ENCODE peak calls at places on chromosomes 12 and 14, in eight cellular contexts. M is right cardiac atrium, R is astrocyte, G is coronary artery, H is fibroblast of mammary gland, Q is mucosa of descending colon, Z is OCI-LY7, K is GM23248. T is an unnamed sample.

GRCh38 chr14:83257466-83258439 is 1724.1 kb upstream of the SEL1L start:
- DNase-seq in M (no peak), R (no peak), G (no peak), H (no peak), Q (no peak), Z (no peak), K (no peak), T (no peak)

GRCh38 chr14:76267322-76268012 is 108.5 kb upstream of the ESRRB start:
- DNase-seq in M (peak; percentile 75), R (peak; percentile 8), G (no peak), H (peak; percentile 42), Q (peak; percentile 59), Z (no peak), K (peak; percentile 57), T (peak; percentile 46)

GRCh38 chr14:92556863-92557543 is 43.4 kb downstream of the RIN3 start:
- DNase-seq in M (no peak), R (no peak), G (no peak), H (no peak), Q (no peak), Z (no peak), K (no peak), T (no peak)

GRCh38 chr12:28021704-28022103 is 49.2 kb upstream of the PTHLH start:
- DNase-seq in M (no peak), R (no peak), G (no peak), H (no peak), Q (no peak), Z (no peak), K (no peak), T (no peak)

GRCh38 chr12:118960161-118960560 is 21.2 kb upstream of the SRRM4 start:
- DNase-seq in M (no peak), R (no peak), G (no peak), H (no peak), Q (no peak), Z (no peak), K (no peak), T (no peak)

GRCh38 chr12:132154341-132154761 is 10.1 kb downstream of the NOC4L start:
- DNase-seq in M (peak; percentile 13), R (no peak), G (no peak), H (no peak), Q (peak; percentile 52), Z (no peak), K (no peak), T (no peak)

GRCh38 chr14:35042632-35043031 is 3.4 kb upstream of the FAM177A1 start:
- DNase-seq in M (no peak), R (no peak), G (no peak), H (no peak), Q (no peak), Z (no peak), K (no peak), T (no peak)

GRCh38 chr12:99200711-99201384 is 446.7 kb upstream of the GARIN6 start:
- DNase-seq in M (no peak), R (peak; percentile 6), G (no peak), H (no peak), Q (no peak), Z (no peak), K (no peak), T (no peak)

GRCh38 chr12:120483621-120484020 is 12.3 kb upstream of the DYNLL1 start:
- DNase-seq in M (no peak), R (no peak), G (no peak), H (no peak), Q (no peak), Z (no peak), K (no peak), T (no peak)

GRCh38 chr12:98578821-98579220 is 14.7 kb upstream of the SLC25A3 start:
- DNase-seq in M (no peak), R (peak; percentile 23), G (no peak), H (no peak), Q (no peak), Z (no peak), K (peak; percentile 21), T (no peak)

GRCh38 chr12:46221255-46222128 is 47.4 kb downstream of the SLC38A1 start:
- DNase-seq in M (no peak), R (peak; percentile 72), G (no peak), H (peak; percentile 34), Q (no peak), Z (no peak), K (peak; percentile 84), T (peak; percentile 77)

GRCh38 chr12:96134200-96134599 is 60.0 kb upstream of the ELK3 start:
- DNase-seq in M (no peak), R (no peak), G (no peak), H (no peak), Q (no peak), Z (no peak), K (no peak), T (no peak)

GRCh38 chr12:58458093-58458492 is 462.2 kb downstream of the LRIG3 start:
- DNase-seq in M (no peak), R (peak; percentile 49), G (no peak), H (peak; percentile 25), Q (no peak), Z (no peak), K (peak; percentile 7), T (no peak)

GRCh38 chr12:42686514-42687172 is 97.1 kb upstream of the PRICKLE1 start:
- DNase-seq in M (no peak), R (no peak), G (no peak), H (peak; percentile 86), Q (no peak), Z (no peak), K (peak; percentile 79), T (no peak)

GRCh38 chr12:70247653-70248199 is 4.5 kb downstream of the CNOT2 start:
- DNase-seq in M (no peak), R (no peak), G (no peak), H (peak; percentile 19), Q (no peak), Z (no peak), K (peak; percentile 18), T (no peak)

GRCh38 chr14:94685166-94685581 is 73.0 kb downstream of the SERPINA3 start:
- DNase-seq in M (no peak), R (no peak), G (peak; percentile 49), H (no peak), Q (no peak), Z (peak; percentile 3), K (no peak), T (no peak)

DNA sequence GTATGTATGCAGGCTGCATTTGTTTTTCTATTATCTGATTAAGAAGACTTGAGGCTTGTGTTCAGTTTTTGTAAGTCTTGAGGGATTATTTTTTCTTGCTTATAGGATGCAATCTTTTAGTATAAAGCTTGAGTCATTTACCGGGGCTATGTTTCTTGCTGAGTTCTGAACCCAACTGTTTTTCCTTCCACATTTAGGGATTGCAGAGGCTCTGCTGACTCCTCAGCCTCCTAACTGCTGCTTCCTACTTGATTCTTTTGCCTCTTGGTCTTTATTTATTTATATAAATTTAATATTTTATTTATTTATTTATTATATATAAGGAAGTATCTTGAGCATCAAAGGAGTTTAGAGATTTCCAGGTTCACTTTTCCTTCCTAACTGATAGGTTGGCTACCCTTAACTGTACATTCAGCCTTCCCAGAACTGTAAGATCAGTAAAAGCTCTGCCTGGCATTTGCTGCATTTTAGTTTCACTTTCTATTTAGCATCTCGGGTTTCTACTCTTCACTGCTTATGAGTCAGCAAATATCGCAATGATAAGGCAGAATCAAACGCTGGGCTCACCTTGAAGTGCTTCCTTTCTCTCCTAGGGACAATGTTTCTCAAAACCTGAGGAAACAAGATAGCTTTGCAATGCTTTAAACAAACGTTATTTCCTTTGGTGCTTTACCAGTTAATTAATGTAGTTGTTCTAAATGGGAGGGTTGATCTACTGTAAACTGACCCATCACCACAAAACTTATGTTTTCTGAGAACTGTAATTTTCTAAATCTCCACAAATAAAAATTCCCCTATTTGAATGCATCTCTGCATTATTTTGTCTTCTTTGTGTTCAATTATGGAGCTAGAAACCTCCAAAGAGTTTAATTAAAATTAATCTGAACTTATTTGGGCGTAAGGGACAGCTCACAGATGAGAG is 1183.7 kb upstream of the TMEM132C start:
- DNase-seq in M (no peak), R (peak; percentile 79), G (no peak), H (peak; percentile 84), Q (no peak), Z (peak; percentile 44), K (peak; percentile 88), T (peak; percentile 79)
- H3K4me3 ChIP-seq in M (peak overlapping the region; percentile 58), R (peak overlapping the region; percentile 52), G (peak overlapping the region; percentile 68), H (peak overlapping the region; percentile 41), Q (no peak overlapping the region), Z (peak overlapping the region; percentile 30), K (peak overlapping the region; percentile 76), T (peak overlapping the region; percentile 51)

GRCh38 chr14:64772394-64772950 is 68.2 kb downstream of the PLEKHG3 start:
- DNase-seq in M (no peak), R (no peak), G (no peak), H (no peak), Q (no peak), Z (no peak), K (no peak), T (no peak)
- H3K4me3 ChIP-seq in M (no peak overlapping the region), R (no peak overlapping the region), G (no peak overlapping the region), H (no peak overlapping the region), Q (no peak overlapping the region), Z (no peak overlapping the region), K (no peak overlapping the region), T (no peak overlapping the region)

GRCh38 chr12:123232807-123233504 is at the start of the genes MPHOSPH9 and MTRFR:
- DNase-seq in M (peak; percentile 99), R (peak; percentile 96), G (peak; percentile 99), H (peak; percentile 99), Q (peak; percentile 99), Z (peak; percentile 100), K (peak; percentile 99), T (peak; percentile 100)

GRCh38 chr12:123227581-123228258 is 5.2 kb downstream of the MPHOSPH9 start:
- DNase-seq in M (no peak), R (no peak), G (no peak), H (no peak), Q (no peak), Z (no peak), K (no peak), T (no peak)

GRCh38 chr12:123233505-123234299 is 466 bp downstream of the MTRFR start:
- DNase-seq in M (no peak), R (no peak), G (no peak), H (no peak), Q (peak; percentile 55), Z (peak; percentile 24), K (peak; percentile 49), T (peak; percentile 20)

GRCh38 chr12:123232472-123232806 is 502 bp downstream of the MPHOSPH9 start:
- DNase-seq in M (no peak), R (no peak), G (peak; percentile 74), H (no peak), Q (no peak), Z (no peak), K (peak; percentile 68), T (no peak)

GRCh38 chr12:123231931-123232330 is 1.0 kb downstream of the MPHOSPH9 start:
- DNase-seq in M (no peak), R (no peak), G (no peak), H (no peak), Q (no peak), Z (peak; percentile 14), K (no peak), T (no peak)
- H3K4me3 ChIP-seq in M (peak overlapping the region; percentile 34), R (peak overlapping the region; percentile 89), G (peak overlapping the region; percentile 93), H (peak overlapping the region; percentile 98), Q (no peak overlapping the region), Z (peak overlapping the region; percentile 94), K (peak overlapping the region; percentile 99), T (peak overlapping the region; percentile 96)

GRCh38 chr12:85036736-85037135 is 585 bp downstream of the LRRIQ1 start:
- DNase-seq in M (no peak), R (no peak), G (no peak), H (no peak), Q (no peak), Z (no peak), K (peak; percentile 9), T (no peak)
- H3K4me3 ChIP-seq in M (peak overlapping the region; percentile 87), R (peak overlapping the region; percentile 81), G (peak overlapping the region; percentile 69), H (peak overlapping the region; percentile 67), Q (no peak overlapping the region), Z (no peak overlapping the region), K (peak overlapping the region; percentile 84), T (peak overlapping the region; percentile 81)